ENCODE peak calls at places on chromosomes 7 and 10, in ten cellular contexts. C is thoracic aorta; F is tibial artery; L is mammary epithelial cell; G is mucosa of descending colon; X is Panc1; W is astrocyte of the spinal cord; Y is CD8-positive, alpha-beta T cell; K is cardiac muscle cell; A is AG09309. J is an unnamed sample.

GRCh38 chr7:2013381-2014311 is 219.1 kb downstream of the MAD1L1 start:
- DNase-seq in X (no peak), C (no peak), A (no peak), F (peak), K (no peak), W (no peak), L (no peak), G (peak), Y (no peak), J (no peak)

GRCh38 chr7:587769-588168 is 68.1 kb upstream of the PDGFA start:
- DNase-seq in X (no peak), W (no peak), C (no peak), K (no peak), A (no peak), G (peak), Y (no peak), F (no peak), L (no peak), J (no peak)

GRCh38 chr10:45197816-45198595 is 117.4 kb downstream of the OR13A1 start:
- DNase-seq in G (no peak), X (no peak), L (no peak), C (no peak), K (no peak), F (no peak), A (no peak), Y (no peak), W (no peak), J (no peak)

GRCh38 chr10:4073912-4074311 is 288.9 kb upstream of the KLF6 start:
- DNase-seq in G (no peak), A (peak), W (peak), F (peak), L (peak), X (no peak), Y (no peak), K (no peak), C (peak), J (no peak)

GRCh38 chr10:122044045-122044661 is 55.2 kb downstream of the TACC2 start:
- DNase-seq in A (no peak), X (no peak), G (no peak), F (peak), K (peak), L (no peak), C (no peak), Y (no peak), W (peak), J (no peak)

GRCh38 chr10:48785796-48786195 is 101.1 kb downstream of the WDFY4 start:
- DNase-seq in L (no peak), Y (no peak), K (no peak), G (no peak), F (no peak), A (no peak), X (no peak), W (no peak), C (no peak), J (no peak)

GRCh38 chr7:112362053-112362650 is 88.1 kb upstream of the IFRD1 start:
- DNase-seq in K (peak), W (no peak), G (no peak), A (no peak), Y (no peak), L (no peak), F (no peak), X (no peak), C (no peak), J (no peak)

GRCh38 chr7:13628231-13629001 is 361.1 kb downstream of the ETV1 start:
- DNase-seq in Y (no peak), L (peak), C (no peak), X (no peak), G (no peak), K (no peak), A (peak), F (no peak), W (peak), J (no peak)

GRCh38 chr7:112721395-112721794 is 68.8 kb downstream of the TMEM168 start:
- DNase-seq in G (no peak), K (no peak), F (no peak), C (no peak), X (no peak), A (no peak), W (no peak), Y (no peak), L (no peak), J (no peak)

GRCh38 chr10:100939763-100940344 is 27.1 kb downstream of the SLF2 start:
- DNase-seq in L (no peak), X (no peak), C (no peak), Y (no peak), W (no peak), K (no peak), F (no peak), A (no peak), G (no peak), J (no peak)

GRCh38 chr7:102004229-102004628 is 186.8 kb downstream of the CUX1 start:
- DNase-seq in W (no peak), F (no peak), G (no peak), Y (no peak), A (no peak), K (no peak), L (no peak), X (no peak), C (no peak), J (no peak)

GRCh38 chr10:99941942-99942835 is 67.6 kb downstream of the DNMBP start:
- DNase-seq in Y (no peak), X (no peak), F (no peak), G (no peak), C (no peak), W (peak), A (no peak), L (no peak), K (peak), J (no peak)

GRCh38 chr10:86399879-86400704 is 33.5 kb upstream of the GRID1 start:
- DNase-seq in L (peak), F (peak), X (peak), A (peak), Y (peak), C (peak), W (peak), K (peak), G (peak), J (peak)

GRCh38 chr7:129443612-129444011 is 9.4 kb downstream of the STRIP2 start:
- DNase-seq in Y (no peak), W (no peak), C (no peak), L (no peak), X (no peak), K (peak), A (no peak), G (no peak), F (no peak), J (no peak)

GRCh38 chr7:125032943-125033342 is 103.3 kb upstream of the POT1 start:
- DNase-seq in A (no peak), Y (no peak), X (no peak), C (no peak), F (no peak), W (no peak), K (no peak), L (no peak), G (no peak), J (no peak)

GRCh38 chr10:14548474-14548873 is 217.8 kb upstream of the FRMD4A start:
- DNase-seq in Y (no peak), A (no peak), X (no peak), K (no peak), C (no peak), W (no peak), F (no peak), L (no peak), G (no peak), J (no peak)

GRCh38 chr10:97542169-97543024 is 30.2 kb upstream of the ANKRD2 start:
- DNase-seq in W (peak), F (peak), K (no peak), A (peak), G (peak), C (peak), L (peak), Y (no peak), X (peak), J (no peak)

GRCh38 chr10:112362833-112363232 is 11.1 kb upstream of the ACSL5 start:
- DNase-seq in G (no peak), F (peak), X (no peak), K (no peak), C (peak), W (no peak), Y (no peak), L (no peak), A (no peak), J (no peak)

GRCh38 chr7:106592282-106593027 is 68.5 kb downstream of the CCDC71L start:
- DNase-seq in K (no peak), X (no peak), F (no peak), L (no peak), C (no peak), A (no peak), Y (no peak), W (no peak), G (no peak), J (no peak)

GRCh38 chr10:60338002-60338564 is 51.6 kb downstream of the ANK3 start:
- DNase-seq in G (no peak), L (no peak), C (no peak), F (no peak), A (no peak), X (no peak), W (no peak), Y (no peak), K (no peak), J (no peak)

GRCh38 chr10:74932648-74933047 is 106.2 kb downstream of the KAT6B start:
- DNase-seq in K (no peak), C (no peak), F (peak), L (no peak), W (no peak), Y (no peak), X (no peak), A (no peak), G (peak), J (no peak)

GRCh38 chr10:116612107-116612506 is 8.6 kb upstream of the PNLIPRP2 start:
- DNase-seq in G (no peak), F (no peak), W (no peak), Y (no peak), A (no peak), X (no peak), L (no peak), C (no peak), K (no peak), J (no peak)

GRCh38 chr10:116613486-116613885 is 7.3 kb upstream of the PNLIPRP2 start:
- DNase-seq in G (no peak), Y (no peak), K (no peak), A (no peak), X (no peak), L (no peak), F (no peak), W (no peak), C (no peak), J (no peak)

GRCh38 chr10:116610443-116611152 is 10.2 kb upstream of the PNLIPRP2 start:
- DNase-seq in Y (no peak), X (no peak), G (no peak), L (no peak), C (no peak), W (no peak), A (no peak), F (no peak), K (no peak), J (no peak)

GRCh38 chr10:116611153-116611545 is 9.6 kb upstream of the PNLIPRP2 start:
- DNase-seq in G (no peak), A (no peak), Y (no peak), F (no peak), W (no peak), X (no peak), K (no peak), L (no peak), C (no peak), J (no peak)

DNA sequence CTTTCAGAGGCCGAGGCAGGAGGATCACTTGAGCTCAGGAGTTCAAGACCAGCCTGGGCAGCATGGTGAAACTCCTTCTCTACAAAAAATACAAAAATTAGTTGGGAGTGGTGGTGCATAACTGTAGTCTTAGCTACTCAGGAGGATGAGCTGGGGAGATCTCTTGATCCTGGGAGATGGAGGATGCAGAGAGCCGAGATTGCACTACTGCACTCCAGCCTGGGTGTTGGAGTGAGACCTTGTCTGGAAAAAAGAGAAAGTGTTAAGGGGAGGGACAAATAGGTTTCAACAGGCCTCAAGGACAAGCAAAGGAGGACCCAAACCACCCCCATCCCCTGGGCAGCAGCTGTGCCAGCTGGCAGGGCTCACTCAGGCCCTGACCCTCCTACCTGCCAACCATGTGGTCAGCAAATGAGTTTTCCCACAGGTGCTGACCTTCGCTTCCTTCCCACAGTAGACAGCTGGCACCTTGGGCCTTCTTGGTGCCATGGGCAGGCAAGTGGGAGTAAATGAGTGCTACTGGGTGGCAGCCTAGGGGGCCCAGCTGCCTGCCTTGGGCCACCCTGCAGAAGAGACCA is 5.5 kb upstream of the PNLIPRP2 start:
- DNase-seq in W (no peak), L (no peak), K (no peak), G (no peak), X (no peak), C (no peak), A (no peak), F (no peak), Y (no peak), J (no peak)
- H3K4me3 ChIP-seq in W (no peak), L (no peak), K (no peak), G (no peak), X (no peak), C (no peak), A (no peak), F (no peak), Y (no peak), J (no peak)

GRCh38 chr10:73886085-73886529 is 11.8 kb upstream of the CAMK2G start:
- DNase-seq in X (peak), K (peak), C (no peak), F (peak), G (no peak), A (peak), Y (peak), W (peak), L (peak), J (peak)
- TF ChIP-seq CTCF in X (peak), K (peak), C (peak), F (peak), G (peak), A (peak), Y (peak), W (peak), L (peak), J (peak)

DNA sequence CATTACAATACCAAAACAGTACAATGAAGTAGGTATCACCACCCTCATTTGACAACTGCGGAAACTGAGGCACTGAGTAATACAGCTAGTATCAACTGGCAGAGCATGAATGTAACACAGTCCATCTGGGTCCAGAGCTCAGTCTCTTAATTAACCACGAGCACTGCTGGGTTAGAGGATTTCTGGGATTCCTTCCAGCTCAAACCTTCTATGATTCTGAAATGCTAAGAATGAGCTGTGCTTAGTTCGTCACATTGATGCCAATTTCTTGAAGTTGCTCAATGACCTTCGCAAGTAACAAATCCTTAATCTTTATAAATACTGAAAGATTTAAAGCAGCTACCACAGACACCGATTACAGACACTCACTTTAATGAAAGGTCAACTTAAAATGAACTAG is 62.5 kb downstream of the SGMS1 start:
- DNase-seq in L (no peak), W (peak), K (no peak), G (no peak), A (peak), Y (no peak), C (no peak), F (no peak), X (no peak), J (no peak)
- H3K4me3 ChIP-seq in L (no peak), W (no peak), K (no peak), G (no peak), A (no peak), Y (no peak), C (no peak), F (no peak), X (no peak), J (no peak)

GRCh38 chr7:6164010-6164409 is 108.4 kb downstream of the CYTH3 start:
- DNase-seq in K (no peak), A (no peak), X (no peak), F (no peak), C (no peak), G (no peak), L (no peak), Y (no peak), W (no peak), J (no peak)

GRCh38 chr7:6163402-6163801 is 109.0 kb downstream of the CYTH3 start:
- DNase-seq in W (no peak), F (no peak), K (no peak), L (no peak), C (no peak), G (no peak), Y (no peak), A (no peak), X (no peak), J (no peak)

GRCh38 chr7:6165075-6165474 is 107.3 kb downstream of the CYTH3 start:
- DNase-seq in Y (no peak), G (no peak), K (no peak), L (no peak), X (no peak), A (no peak), W (no peak), F (no peak), C (no peak), J (no peak)

GRCh38 chr7:6165521-6166325 is 106.7 kb downstream of the CYTH3 start:
- DNase-seq in L (no peak), A (no peak), W (no peak), Y (no peak), C (no peak), X (no peak), F (no peak), K (no peak), G (no peak), J (no peak)

DNA sequence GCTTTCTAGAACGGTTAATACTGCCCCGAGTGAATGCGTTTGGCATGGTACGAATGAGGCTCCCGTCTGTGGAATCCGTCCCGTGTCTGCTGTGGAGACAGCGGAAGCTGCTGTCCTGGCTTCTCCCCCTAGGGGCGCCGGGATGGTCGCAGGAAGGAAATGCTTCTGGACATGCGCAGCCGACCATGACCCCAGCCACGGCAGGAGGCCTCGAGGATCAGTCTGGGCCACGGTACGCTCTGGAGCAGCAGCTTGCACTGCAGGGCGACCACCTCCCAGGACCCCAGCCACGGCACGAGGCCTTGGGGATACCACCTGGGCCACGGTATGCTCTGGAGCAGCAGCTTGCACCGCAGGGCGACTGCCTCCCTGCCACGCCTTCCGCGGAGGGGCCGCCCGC is 107.9 kb downstream of the CYTH3 start:
- DNase-seq in F (no peak), L (no peak), K (no peak), W (no peak), C (no peak), G (no peak), A (no peak), X (no peak), Y (no peak), J (no peak)
- TF ChIP-seq CTCF in F (no peak), L (no peak), K (no peak), W (peak), C (no peak), G (no peak), A (no peak), X (no peak), Y (no peak), J (no peak)

GRCh38 chr10:8086315-8086714 is 31.8 kb downstream of the GATA3 start:
- DNase-seq in X (no peak), W (no peak), F (no peak), Y (no peak), G (no peak), L (no peak), K (no peak), C (no peak), A (no peak), J (no peak)

GRCh38 chr10:8092428-8092827 is 37.9 kb downstream of the GATA3 start:
- DNase-seq in L (peak), Y (no peak), K (no peak), F (no peak), W (no peak), A (no peak), C (no peak), G (no peak), X (no peak), J (no peak)

GRCh38 chr10:8084799-8085198 is 30.3 kb downstream of the GATA3 start:
- DNase-seq in F (no peak), A (no peak), Y (no peak), K (no peak), C (no peak), W (no peak), L (no peak), G (no peak), X (no peak), J (no peak)

GRCh38 chr10:8088504-8088903 is 34.0 kb downstream of the GATA3 start:
- DNase-seq in X (no peak), L (no peak), K (no peak), F (no peak), W (no peak), Y (peak), A (no peak), G (no peak), C (no peak), J (peak)
- H3K4me3 ChIP-seq in X (no peak), L (no peak), K (no peak), F (no peak), W (no peak), Y (no peak), A (no peak), G (no peak), C (no peak), J (no peak)

GRCh38 chr7:108662783-108663182 is 93.1 kb downstream of the DNAJB9 start:
- DNase-seq in K (no peak), C (no peak), Y (no peak), F (no peak), L (no peak), A (no peak), W (no peak), X (no peak), G (no peak), J (no peak)

GRCh38 chr7:108659867-108660266 is 90.2 kb downstream of the DNAJB9 start:
- DNase-seq in A (no peak), K (no peak), Y (no peak), W (no peak), L (no peak), C (no peak), X (no peak), G (no peak), F (no peak), J (no peak)

GRCh38 chr7:108660465-108660864 is 90.8 kb downstream of the DNAJB9 start:
- DNase-seq in Y (no peak), L (no peak), F (no peak), A (no peak), W (peak), G (no peak), K (no peak), C (no peak), X (no peak), J (no peak)
- TF ChIP-seq CTCF in Y (no peak), L (peak), F (no peak), A (peak), W (peak), G (no peak), K (peak), C (no peak), X (peak), J (no peak)

DNA sequence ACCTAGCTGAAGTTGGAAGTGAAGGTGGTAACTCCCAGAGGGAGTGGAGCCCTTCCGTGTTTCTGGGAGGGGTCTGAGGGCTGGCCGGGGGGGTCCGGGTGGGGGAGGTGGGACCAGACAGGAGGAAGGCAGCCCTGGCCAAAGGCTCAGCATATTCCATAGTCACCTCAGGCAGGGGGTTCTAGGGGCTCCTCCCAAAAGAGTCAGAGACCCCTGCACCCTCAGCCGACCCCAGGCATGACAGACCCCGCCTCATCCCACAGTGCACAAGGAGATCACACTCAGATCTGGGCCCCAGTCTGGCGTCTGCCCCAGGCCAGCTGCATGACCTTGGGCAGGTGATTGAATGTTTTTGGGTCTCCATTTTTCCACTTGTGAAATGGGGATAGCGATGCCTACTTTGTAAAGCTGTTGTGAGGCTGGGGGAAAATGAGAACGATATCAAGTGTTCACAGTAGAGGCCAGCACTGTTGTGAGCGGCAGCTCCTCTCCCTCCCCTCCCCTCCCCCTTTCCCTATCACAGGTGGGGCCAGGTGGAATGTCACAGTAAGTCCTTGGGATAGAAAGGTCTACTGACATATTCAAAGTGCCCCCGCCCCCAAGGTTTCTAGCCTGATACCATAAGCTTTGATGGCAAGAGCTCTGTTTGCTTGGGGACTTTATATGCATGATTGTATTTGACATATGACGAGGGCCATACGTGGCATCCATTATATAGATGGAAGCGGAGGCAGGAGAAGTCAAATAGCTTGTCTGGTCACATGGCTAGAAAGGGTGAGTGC is 33.3 kb downstream of the DNAJB12 start:
- DNase-seq in X (no peak), K (no peak), F (no peak), W (no peak), A (no peak), L (no peak), C (no peak), G (peak), Y (no peak), J (no peak)
- H3K4me3 ChIP-seq in X (no peak), K (no peak), F (no peak), W (no peak), A (no peak), L (no peak), C (no peak), G (no peak), Y (no peak), J (peak)